ENCODE peak calls at places on chromosomes 3 and 15, in seven cellular contexts. O, H, B, Z, I, P and U are unnamed samples.

GRCh38 chr3:52099006-52099405 is 42.6 kb upstream of the DUSP7 start:
- DNase-seq in O (no peak), H (no peak), B (no peak), Z (no peak), I (no peak), P (no peak), U (no peak)

GRCh38 chr15:57339321-57339720 is 37.0 kb upstream of the CGNL1 start:
- DNase-seq in O (no peak), H (no peak), B (no peak), Z (no peak), I (no peak), P (no peak), U (no peak)

GRCh38 chr3:8937064-8938020 is 25.9 kb downstream of the RAD18 start:
- DNase-seq in O (no peak), H (peak; percentile 74), B (no peak), Z (no peak), I (no peak), P (no peak), U (no peak)

GRCh38 chr15:82952156-82953081 is at the start of gene HOMER2:
- DNase-seq in O (peak; percentile 52), H (peak; percentile 5), B (no peak), Z (peak; percentile 37), I (no peak), P (peak; percentile 35), U (peak; percentile 72)

GRCh38 chr3:105158277-105158676 is 208.4 kb upstream of the ALCAM start:
- DNase-seq in O (no peak), H (no peak), B (no peak), Z (no peak), I (no peak), P (no peak), U (no peak)

GRCh38 chr3:149223461-149223820 is 1.8 kb upstream of the CP start:
- DNase-seq in O (no peak), H (no peak), B (no peak), Z (no peak), I (no peak), P (no peak), U (no peak)

GRCh38 chr3:63128380-63128779 is 149.7 kb upstream of the SYNPR start:
- DNase-seq in O (no peak), H (no peak), B (no peak), Z (no peak), I (no peak), P (no peak), U (no peak)

GRCh38 chr15:69491051-69491505 is 38.5 kb downstream of the RPLP1 start:
- DNase-seq in O (no peak), H (no peak), B (no peak), Z (no peak), I (peak; percentile 73), P (peak; percentile 75), U (no peak)

GRCh38 chr3:58249358-58250092 is 11.9 kb downstream of the ABHD6 start:
- DNase-seq in O (no peak), H (peak; percentile 18), B (no peak), Z (no peak), I (no peak), P (no peak), U (no peak)

GRCh38 chr3:69560818-69561217 is 174.9 kb upstream of the FRMD4B start:
- DNase-seq in O (no peak), H (no peak), B (no peak), Z (no peak), I (no peak), P (no peak), U (no peak)

GRCh38 chr3:113096158-113096893 is 105.5 kb downstream of the GTPBP8 start:
- DNase-seq in O (no peak), H (peak; percentile 73), B (no peak), Z (no peak), I (no peak), P (no peak), U (no peak)

GRCh38 chr15:70066422-70066821 is 31.3 kb downstream of the TLE3 start:
- DNase-seq in O (no peak), H (peak; percentile 18), B (no peak), Z (no peak), I (no peak), P (no peak), U (no peak)

GRCh38 chr3:11185564-11186317 is 31.4 kb downstream of the HRH1 start:
- DNase-seq in O (no peak), H (peak; percentile 95), B (no peak), Z (no peak), I (peak; percentile 90), P (peak; percentile 79), U (no peak)

GRCh38 chr15:52789601-52790165 is 453 bp downstream of the ONECUT1 start:
- DNase-seq in O (no peak), H (peak; percentile 16), B (no peak), Z (no peak), I (no peak), P (no peak), U (no peak)

GRCh38 chr3:17040322-17040721 is 155.6 kb downstream of the PLCL2 start:
- DNase-seq in O (no peak), H (no peak), B (no peak), Z (no peak), I (no peak), P (no peak), U (no peak)

GRCh38 chr3:44000586-44000985 is 241.1 kb upstream of the TOPAZ1 start:
- DNase-seq in O (peak; percentile 50), H (peak; percentile 82), B (no peak), Z (no peak), I (no peak), P (no peak), U (no peak)

GRCh38 chr3:67653425-67654098 is 850 bp downstream of the SUCLG2 start:
- DNase-seq in O (peak; percentile 17), H (peak; percentile 32), B (no peak), Z (no peak), I (no peak), P (no peak), U (no peak)

GRCh38 chr3:67656614-67657013 is 2.2 kb upstream of the SUCLG2 start:
- DNase-seq in O (no peak), H (no peak), B (no peak), Z (no peak), I (no peak), P (no peak), U (no peak)

GRCh38 chr3:67654832-67655152 is 380 bp upstream of the SUCLG2 start:
- DNase-seq in O (no peak), H (no peak), B (no peak), Z (no peak), I (no peak), P (no peak), U (no peak)

GRCh38 chr3:67655364-67656121 is 1.1 kb upstream of the SUCLG2 start:
- DNase-seq in O (peak; percentile 14), H (no peak), B (peak; percentile 57), Z (no peak), I (peak; percentile 36), P (no peak), U (no peak)

DNA sequence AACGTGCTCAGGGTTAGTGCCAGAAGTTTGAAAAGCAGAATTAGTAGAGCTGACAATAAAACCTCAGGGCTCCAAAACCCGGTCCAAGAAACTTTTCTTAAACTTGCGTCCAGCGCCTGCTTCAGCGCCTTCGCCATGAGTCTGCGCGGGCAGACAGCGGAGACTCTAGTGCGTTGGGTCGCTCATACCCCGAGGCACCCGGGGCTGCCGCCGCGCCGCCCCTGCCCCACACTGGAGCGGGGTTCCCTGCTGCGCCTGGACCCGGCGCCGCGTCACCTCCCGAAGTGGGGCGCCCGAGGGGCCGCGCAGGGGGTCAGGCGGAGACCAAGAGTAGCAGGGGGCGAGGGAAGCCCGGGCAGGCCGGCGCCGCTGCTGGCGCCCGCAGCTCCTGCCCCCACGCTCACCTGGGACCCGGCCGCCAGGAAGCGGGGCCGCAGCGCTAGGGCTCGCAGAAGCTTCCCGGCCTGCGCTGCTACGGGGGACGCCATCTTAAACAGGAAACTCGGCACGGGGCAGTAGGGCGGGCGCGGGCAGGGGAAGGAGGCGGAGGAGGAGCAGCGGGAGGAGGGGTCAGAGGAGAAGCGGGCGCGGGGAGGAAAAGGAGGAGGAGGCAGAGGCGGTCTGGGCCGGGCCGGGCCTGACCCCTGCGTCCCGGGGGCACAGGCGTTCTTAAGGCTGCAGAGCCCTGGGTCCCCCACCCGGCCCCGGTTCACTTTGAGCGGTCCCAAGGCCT is at the start of gene SUCLG2:
- DNase-seq in O (peak; percentile 70), H (peak; percentile 79), B (peak; percentile 56), Z (peak; percentile 63), I (peak; percentile 86), P (peak; percentile 93), U (peak; percentile 89)
- TF ChIP-seq CTCF in O (no peak), H (no peak), B (no peak), Z (no peak), I (no peak), P (peak; percentile 11), U (no peak)

GRCh38 chr15:38857814-38858213 is 293.2 kb upstream of the RASGRP1 start:
- DNase-seq in O (no peak), H (no peak), B (no peak), Z (no peak), I (no peak), P (no peak), U (no peak)

GRCh38 chr15:38859574-38859973 is 295.0 kb upstream of the RASGRP1 start:
- DNase-seq in O (no peak), H (no peak), B (no peak), Z (no peak), I (no peak), P (no peak), U (no peak)

GRCh38 chr15:38854506-38854905 is 289.9 kb upstream of the RASGRP1 start:
- DNase-seq in O (no peak), H (no peak), B (no peak), Z (no peak), I (peak; percentile 37), P (no peak), U (no peak)

DNA sequence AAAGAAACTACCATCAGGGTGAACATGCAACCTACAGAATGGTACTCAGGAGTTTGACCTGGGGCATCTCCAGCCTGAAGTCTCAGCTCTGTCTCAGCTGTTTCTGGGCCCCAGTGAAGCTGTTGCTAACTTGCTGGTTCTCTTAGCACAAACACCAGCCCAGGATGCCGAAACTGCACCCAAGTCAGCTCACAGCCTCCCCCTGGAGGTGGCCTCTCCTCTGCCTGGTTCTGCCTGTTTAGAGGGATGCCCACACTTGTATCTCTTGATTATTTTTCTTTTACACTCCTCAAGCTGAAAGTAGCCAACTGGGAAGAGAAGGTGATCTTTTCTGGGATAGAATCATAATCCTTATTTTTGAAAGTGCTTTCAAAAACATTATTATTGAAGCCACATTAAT is 289.0 kb upstream of the RASGRP1 start:
- DNase-seq in O (peak; percentile 11), H (peak; percentile 53), B (no peak), Z (no peak), I (no peak), P (no peak), U (no peak)
- TF ChIP-seq CTCF in O (peak; percentile 44), H (peak; percentile 55), B (no peak), Z (no peak), I (no peak), P (no peak), U (peak; percentile 37)

DNA sequence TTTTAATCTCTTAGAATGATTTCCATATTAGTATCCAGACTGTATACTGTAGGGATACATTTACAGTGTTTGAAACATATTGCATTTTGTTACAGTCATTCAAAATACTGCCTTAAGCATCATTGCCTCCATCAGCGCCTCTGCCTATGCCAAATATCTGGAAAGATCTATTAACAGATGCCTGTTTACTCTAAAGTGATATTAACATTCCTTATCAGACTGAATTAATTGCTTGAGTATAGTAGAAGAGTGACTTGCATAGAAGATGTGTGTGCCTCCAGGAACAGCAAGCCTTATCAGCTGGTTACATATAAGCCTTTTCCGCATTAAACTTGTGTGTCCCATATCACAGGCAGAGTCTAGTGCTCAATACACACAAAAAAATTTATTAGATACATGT is 379.1 kb downstream of the CADM2 start:
- DNase-seq in O (no peak), H (no peak), B (no peak), Z (no peak), I (no peak), P (no peak), U (no peak)
- TF ChIP-seq CTCF in O (no peak), H (no peak), B (no peak), Z (no peak), I (no peak), P (no peak), U (no peak)

GRCh38 chr3:46607603-46608028 is 4.7 kb upstream of the FAM240A start:
- DNase-seq in O (no peak), H (peak; percentile 12), B (no peak), Z (no peak), I (no peak), P (peak; percentile 17), U (no peak)
- TF ChIP-seq CTCF in O (no peak), H (peak; percentile 16), B (no peak), Z (no peak), I (no peak), P (no peak), U (peak; percentile 49)